ENCODE peak calls at places on chromosomes 13 and 19, in seven cellular contexts. B is IMR-90, F is Peyer's patch, U is transverse colon, A is heart left ventricle, J is NB4, H is lower leg skin. P is an unnamed sample.

GRCh38 chr19:12187625-12188024 is 24.7 kb downstream of the ZNF136 start:
- DNase-seq in B (no peak), F (no peak), U (no peak), A (no peak), J (no peak), H (no peak), P (peak)

GRCh38 chr13:99575376-99575775 is 74.1 kb downstream of the TM9SF2 start:
- DNase-seq in B (no peak), F (no peak), U (no peak), A (no peak), J (no peak), H (no peak), P (no peak)

GRCh38 chr13:86757236-86757978 is 913.8 kb upstream of the SLITRK5 start:
- DNase-seq in B (no peak), F (no peak), U (no peak), A (no peak), J (no peak), H (no peak), P (no peak)

GRCh38 chr19:40006273-40006691 is 9.4 kb downstream of the ZNF546 start:
- DNase-seq in B (peak), F (no peak), U (no peak), A (no peak), J (no peak), H (no peak), P (no peak)

GRCh38 chr13:44155422-44156293 is 218.0 kb upstream of the SERP2 start:
- DNase-seq in B (peak), F (no peak), U (peak), A (peak), J (no peak), H (peak), P (no peak)

GRCh38 chr19:51246153-51246552 is 4.7 kb upstream of the SIGLECL1 start:
- DNase-seq in B (peak), F (no peak), U (no peak), A (no peak), J (peak), H (no peak), P (no peak)

GRCh38 chr19:41575998-41576397 is at the start of gene CEACAM21:
- DNase-seq in B (no peak), F (peak), U (peak), A (peak), J (peak), H (peak), P (no peak)

GRCh38 chr19:34556500-34556899 is 74.9 kb downstream of the WTIP start:
- DNase-seq in B (no peak), F (no peak), U (peak), A (no peak), J (peak), H (no peak), P (peak)

GRCh38 chr19:54464044-54464623 is 556 bp upstream of the LENG9 start:
- DNase-seq in B (peak), F (peak), U (peak), A (peak), J (peak), H (peak), P (peak)

GRCh38 chr19:14056741-14057356 is 5.0 kb downstream of the PALM3 start:
- DNase-seq in B (no peak), F (no peak), U (no peak), A (no peak), J (no peak), H (no peak), P (no peak)

GRCh38 chr19:48329167-48329891 is 4.0 kb downstream of the EMP3 start:
- DNase-seq in B (peak), F (peak), U (peak), A (no peak), J (peak), H (peak), P (peak)

GRCh38 chr13:111521030-111521429 is 200.6 kb downstream of the TEX29 start:
- DNase-seq in B (no peak), F (no peak), U (no peak), A (peak), J (no peak), H (no peak), P (no peak)

GRCh38 chr13:58985845-58986244 is 1177.9 kb downstream of the DIAPH3 start:
- DNase-seq in B (no peak), F (no peak), U (no peak), A (no peak), J (no peak), H (no peak), P (no peak)

GRCh38 chr19:51690359-51691121 is 2.6 kb upstream of the SPACA6 start:
- DNase-seq in B (peak), F (peak), U (peak), A (peak), J (peak), H (peak), P (peak)

GRCh38 chr19:9936151-9937000 is at the start of gene OLFM2:
- DNase-seq in B (no peak), F (no peak), U (no peak), A (no peak), J (no peak), H (no peak), P (no peak)

GRCh38 chr19:55520691-55521292 is 16.1 kb downstream of the SBK2 start:
- DNase-seq in B (no peak), F (no peak), U (no peak), A (no peak), J (no peak), H (no peak), P (peak)
- TF ChIP-seq POLR2A in B (no peak), F (no peak), U (no peak), A (no peak), J (no peak), H (no peak), P (no peak)

DNA sequence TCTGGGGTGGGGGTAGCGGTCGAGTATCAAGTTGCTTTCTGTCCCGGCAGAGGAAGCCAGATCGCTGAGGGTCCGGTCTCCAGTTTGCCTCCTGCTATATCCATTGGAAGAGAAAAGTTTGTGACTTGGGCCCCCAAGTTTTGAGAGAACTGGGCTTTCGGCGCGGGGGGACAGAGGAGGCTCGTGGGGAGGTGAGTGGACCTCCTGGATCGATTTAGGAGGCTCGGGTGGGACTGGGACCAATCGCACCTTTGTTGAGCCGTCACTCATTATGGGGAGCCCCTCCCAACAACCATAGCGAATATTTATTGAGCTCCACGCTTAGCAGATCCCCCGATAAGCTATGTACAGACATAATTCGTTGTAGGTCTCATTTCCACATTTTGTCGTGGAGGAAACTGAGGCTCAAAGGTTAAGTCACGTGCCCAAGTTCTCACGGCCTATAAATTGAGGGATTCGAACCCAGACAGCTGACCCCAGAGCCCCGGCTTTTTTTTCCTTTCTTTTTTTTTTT is 909 bp downstream of the RFXANK start:
- DNase-seq in B (no peak), F (no peak), U (no peak), A (no peak), J (no peak), H (no peak), P (peak)
- TF ChIP-seq POLR2A in B (no peak), F (no peak), U (no peak), A (no peak), J (peak), H (no peak), P (no peak)

DNA sequence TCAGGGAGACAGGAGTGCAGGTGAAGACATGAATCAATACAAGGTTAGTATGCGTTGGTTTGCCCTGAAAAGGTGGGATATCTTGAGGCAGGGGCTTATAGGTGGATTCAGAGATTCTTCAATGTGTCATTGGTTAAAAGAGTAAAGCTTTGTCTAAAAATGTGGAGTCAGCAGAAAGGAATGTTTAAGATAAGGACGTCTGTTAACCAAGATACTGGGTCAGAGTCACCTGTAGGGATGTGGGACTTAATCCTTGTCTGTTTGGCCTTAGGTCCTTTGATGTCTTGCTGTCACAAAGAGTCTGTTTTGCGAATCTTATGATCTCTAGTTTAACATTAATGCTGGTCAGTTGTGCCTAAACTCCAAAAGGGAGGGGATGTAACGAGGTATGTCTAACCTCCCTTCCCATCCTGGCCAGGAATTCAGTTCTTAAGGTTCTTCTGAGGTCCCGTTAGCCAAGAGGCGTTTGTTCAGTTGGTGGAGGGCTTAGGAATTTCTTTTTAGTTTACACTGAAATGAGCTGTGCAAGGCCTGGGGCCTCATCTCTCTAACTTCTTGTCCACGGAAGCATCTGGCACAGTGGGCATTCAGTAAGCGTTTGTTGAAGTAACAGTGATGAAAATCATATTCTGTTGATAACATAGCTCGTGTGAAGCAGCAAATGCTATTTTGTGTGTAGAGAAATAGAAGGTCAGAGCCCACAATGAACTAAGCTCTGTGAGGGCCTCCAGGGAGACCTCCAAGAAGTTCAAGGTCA is 96.2 kb upstream of the RNF113B start:
- DNase-seq in B (no peak), F (no peak), U (no peak), A (no peak), J (no peak), H (no peak), P (no peak)
- TF ChIP-seq POLR2A in B (no peak), F (no peak), U (no peak), A (no peak), J (no peak), H (no peak), P (no peak)

GRCh38 chr13:113952151-113952982 is 21.5 kb downstream of the C13orf46 start:
- DNase-seq in B (no peak), F (no peak), U (no peak), A (peak), J (no peak), H (no peak), P (no peak)
- TF ChIP-seq POLR2A in B (no peak), F (no peak), U (no peak), A (no peak), J (no peak), H (no peak), P (no peak)